ENCODE peak calls at places on chromosomes 5 and 9, in four cellular contexts. G, T, P and B are unnamed samples.

GRCh38 chr9:89171693-89172092 is 6.9 kb downstream of the SHC3 start:
- DNase-seq in T (no peak), G (no peak), P (no peak), B (no peak)

GRCh38 chr5:8456846-8457186 is 587.9 kb downstream of the MTRR start:
- DNase-seq in T (no peak), G (peak; percentile 14), P (no peak), B (no peak)

GRCh38 chr9:87525546-87526303 is 28.1 kb downstream of the DAPK1 start:
- DNase-seq in T (no peak), P (no peak), G (no peak), B (no peak)

GRCh38 chr5:173056783-173057061 is 570 bp downstream of the CREBRF start:
- DNase-seq in T (peak; percentile 84), P (no peak), G (peak; percentile 76), B (no peak)

GRCh38 chr5:107705390-107706014 is 34.8 kb upstream of the EFNA5 start:
- DNase-seq in G (peak; percentile 24), P (no peak), T (no peak), B (no peak)

GRCh38 chr5:100903036-100903887 is at the start of gene ST8SIA4:
- DNase-seq in P (peak; percentile 81), G (peak; percentile 14), T (peak; percentile 90), B (peak; percentile 97)

GRCh38 chr5:131541071-131541470 is 94.0 kb downstream of the RAPGEF6 start:
- DNase-seq in T (no peak), P (no peak), G (no peak), B (no peak)

GRCh38 chr9:25716220-25716872 is 38.1 kb upstream of the TUSC1 start:
- DNase-seq in P (peak; percentile 55), G (peak; percentile 72), T (no peak), B (no peak)